ENCODE peak calls at places on chromosomes 3 and 15, in six cellular contexts. M is iPS DF 6.9; X is upper lobe of left lung; Z is psoas muscle; W is naive thymus-derived CD4-positive, alpha-beta T cell; J is hepatocyte. T is an unnamed sample. For H3K36me3 and H3K27me3, the result is how much of the 10 kb centered on the place peaks cover.

GRCh38 chr15:78406016-78406590 is 31.9 kb upstream of the IREB2 start:
- DNase-seq in M (no peak), X (no peak), Z (no peak), W (no peak), J (no peak), T (no peak)

GRCh38 chr3:37985637-37986320 is 4.8 kb upstream of the VILL start:
- DNase-seq in M (no peak), X (peak), Z (no peak), W (no peak), J (no peak), T (peak)

GRCh38 chr3:179236676-179237301 is 14.1 kb downstream of the KCNMB3 start:
- DNase-seq in M (no peak), X (no peak), Z (no peak), W (no peak), J (no peak), T (no peak)

GRCh38 chr3:55571913-55572312 is 84.8 kb upstream of the WNT5A start:
- DNase-seq in M (peak), X (peak), Z (peak), W (no peak), J (peak), T (peak)

GRCh38 chr15:49718234-49718633 is 97.4 kb downstream of the DTWD1 start:
- DNase-seq in M (no peak), X (no peak), Z (no peak), W (no peak), J (no peak), T (no peak)

GRCh38 chr3:55486101-55486856 is 827 bp downstream of the WNT5A start:
- DNase-seq in M (no peak), X (peak), Z (peak), W (no peak), J (peak), T (peak)

GRCh38 chr3:52093751-52094525 is 37.6 kb upstream of the DUSP7 start:
- DNase-seq in M (no peak), X (no peak), Z (no peak), W (no peak), J (no peak), T (no peak)

GRCh38 chr15:38863381-38863780 is 298.8 kb upstream of the RASGRP1 start:
- DNase-seq in M (no peak), X (no peak), Z (no peak), W (no peak), J (no peak), T (no peak)

GRCh38 chr3:61919371-61919770 is 358.0 kb downstream of the PTPRG start:
- DNase-seq in M (no peak), X (no peak), Z (no peak), W (no peak), J (no peak), T (no peak)

GRCh38 chr15:85047271-85047948 is 65.8 kb downstream of the PDE8A start:
- DNase-seq in M (no peak), X (peak), Z (no peak), W (no peak), J (peak), T (no peak)

GRCh38 chr15:39736646-39737550 is 45.7 kb downstream of the FSIP1 start:
- DNase-seq in M (no peak), X (no peak), Z (peak), W (no peak), J (no peak), T (no peak)

GRCh38 chr15:78718257-78718656 is 77.2 kb upstream of the CHRNB4 start:
- DNase-seq in M (no peak), X (no peak), Z (no peak), W (no peak), J (no peak), T (no peak)

GRCh38 chr3:52250122-52250521 is 4.6 kb downstream of the PPM1M start:
- DNase-seq in M (no peak), X (no peak), Z (no peak), W (no peak), J (no peak), T (no peak)

GRCh38 chr15:67110958-67111864 is 45.8 kb downstream of the SMAD3 start:
- DNase-seq in M (no peak), X (no peak), Z (no peak), W (no peak), J (no peak), T (no peak)

GRCh38 chr15:92071030-92071644 is 217.6 kb downstream of the SLCO3A1 start:
- DNase-seq in M (no peak), X (peak), Z (no peak), W (no peak), J (no peak), T (no peak)

GRCh38 chr3:182370949-182371348 is 422.4 kb upstream of the ATP11B start:
- DNase-seq in M (no peak), X (no peak), Z (no peak), W (no peak), J (no peak), T (no peak)

GRCh38 chr3:42183991-42184621 is 81.9 kb downstream of the CCK start:
- DNase-seq in M (no peak), X (no peak), Z (no peak), W (no peak), J (no peak), T (no peak)

GRCh38 chr3:113441051-113441770 is at the start of gene CFAP44:
- DNase-seq in M (peak), X (peak), Z (peak), W (peak), J (peak), T (peak)
- H3K4me3 ChIP-seq in M (peak), X (no peak), Z (peak), W (no peak), J (no peak), T (peak)

GRCh38 chr3:45497963-45498362 is 96.6 kb upstream of the LIMD1 start:
- DNase-seq in M (no peak), X (no peak), Z (no peak), W (peak), J (no peak), T (no peak)
- H3K36me3 ChIP-seq in M (under half), X (under half), Z (under half), W (under half), J (under half), T (under half)

GRCh38 chr3:96214941-96215340 is 599.5 kb upstream of the EPHA6 start:
- DNase-seq in M (no peak), X (no peak), Z (no peak), W (no peak), J (no peak), T (no peak)
- H3K27me3 ChIP-seq in M (under half), X (under half), Z (under half), W (under half), J (under half), T (under half)

GRCh38 chr3:146818301-146818700 is 213.2 kb upstream of the PLSCR5 start:
- DNase-seq in M (no peak), X (no peak), Z (no peak), W (no peak), J (no peak), T (no peak)
- H3K4me3 ChIP-seq in M (no peak), X (no peak), Z (no peak), W (no peak), J (no peak), T (no peak)

DNA sequence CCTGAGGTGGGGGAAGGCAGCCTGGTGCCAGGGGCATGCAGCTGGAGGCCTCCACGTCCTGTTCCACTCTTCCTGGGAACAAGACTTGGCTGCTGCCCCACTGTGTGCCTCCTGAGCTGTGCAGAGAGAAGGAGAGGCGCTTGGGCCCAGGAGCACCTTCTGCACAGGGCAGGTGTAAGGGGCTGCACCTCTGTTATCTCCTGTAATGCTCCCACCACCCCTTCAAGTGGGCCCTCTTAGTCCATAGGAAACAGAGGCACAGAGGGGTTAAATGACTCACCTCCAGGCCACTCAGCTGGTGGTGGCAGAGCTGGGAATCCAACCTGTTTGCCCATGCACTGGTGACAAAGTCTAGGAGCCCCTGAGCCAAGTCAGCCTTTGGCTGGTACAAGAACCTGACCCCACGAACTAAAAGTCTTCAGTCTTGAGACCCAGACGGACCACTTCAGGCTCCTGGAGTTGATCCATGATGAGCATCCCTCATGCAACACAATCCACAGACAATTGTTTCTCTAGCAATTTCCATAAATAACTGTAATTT is 93.2 kb downstream of the IQSEC1 start:
- DNase-seq in M (no peak), X (no peak), Z (no peak), W (no peak), J (no peak), T (no peak)
- H3K36me3 ChIP-seq in M (under half), X (under half), Z (under half), W (under half), J (under half), T (under half)

DNA sequence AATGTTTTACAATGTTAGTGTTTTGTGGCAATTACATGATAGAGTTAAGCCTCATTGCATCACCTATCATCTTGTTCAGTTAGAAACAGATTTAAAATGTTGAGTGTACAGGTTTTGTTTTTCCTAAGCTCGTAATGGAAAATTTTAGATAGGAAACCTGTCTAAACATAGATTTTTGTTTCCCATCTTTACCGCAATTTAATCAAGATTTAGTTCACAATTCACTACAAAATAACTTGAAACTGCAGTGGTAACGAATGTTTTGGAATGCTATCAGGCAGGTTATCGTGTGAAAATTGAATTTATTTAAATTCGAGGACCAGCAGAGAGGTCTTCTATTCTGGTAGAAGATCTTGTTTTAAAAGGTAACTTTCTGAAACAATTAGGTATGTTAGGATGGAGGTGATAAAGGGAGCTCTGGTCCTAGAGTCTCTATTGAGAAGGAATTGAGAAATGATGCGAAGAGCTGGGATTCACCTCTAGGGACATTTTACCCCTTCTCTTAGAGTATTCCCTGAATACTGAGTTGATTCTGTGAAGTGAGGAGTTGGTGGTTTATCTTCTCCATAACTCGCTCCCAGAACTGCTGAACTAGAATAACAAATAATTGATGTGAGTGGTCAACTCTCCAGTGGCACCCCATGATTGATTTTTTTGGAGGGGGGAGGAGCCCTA is 1.4 kb downstream of the DOCK3 start:
- DNase-seq in M (no peak), X (no peak), Z (no peak), W (no peak), J (no peak), T (peak)
- H3K27me3 ChIP-seq in M (under half), X (under half), Z (under half), W (under half), J (half or more), T (under half)

DNA sequence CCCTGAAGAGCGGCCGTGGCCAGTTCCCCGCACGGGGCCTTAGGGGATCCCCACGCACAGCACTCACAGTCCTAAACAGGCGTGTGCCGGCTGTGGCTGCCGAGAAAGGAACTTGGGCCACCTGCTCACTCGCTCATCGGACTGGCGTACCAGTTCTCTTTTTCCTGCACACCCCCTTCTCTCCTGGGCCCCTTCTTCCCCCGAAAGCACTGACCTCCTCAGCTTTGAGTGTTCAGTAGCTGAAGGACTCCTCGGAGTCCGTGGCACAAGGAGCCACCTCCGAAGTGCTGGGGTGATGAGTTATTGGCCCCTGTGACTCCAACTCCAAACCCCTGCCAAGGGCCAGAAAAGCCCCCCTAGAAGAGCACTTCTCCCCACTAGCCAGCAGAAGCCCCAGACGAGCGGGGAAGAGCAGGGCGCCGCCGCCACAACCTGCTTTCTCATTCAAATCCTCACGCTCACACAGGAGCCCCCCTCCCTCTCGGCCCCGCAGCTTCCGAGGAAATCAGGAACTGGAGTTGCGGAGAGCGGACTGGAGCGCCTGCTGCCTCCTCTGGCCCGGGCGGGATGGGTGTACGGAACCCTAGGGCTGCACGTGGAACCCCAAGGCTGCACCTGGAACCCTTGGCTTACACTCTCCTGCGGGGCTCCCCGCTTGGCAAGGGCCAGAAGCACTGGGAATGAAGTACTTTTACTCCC is at the start of gene PLCH1:
- DNase-seq in M (peak), X (peak), Z (peak), W (peak), J (peak), T (peak)
- H3K4me3 ChIP-seq in M (peak), X (peak), Z (peak), W (peak), J (peak), T (peak)

GRCh38 chr3:126154391-126155279 is 25.8 kb downstream of the ALDH1L1 start:
- DNase-seq in M (no peak), X (no peak), Z (no peak), W (no peak), J (peak), T (no peak)
- H3K36me3 ChIP-seq in M (under half), X (under half), Z (half or more), W (under half), J (under half), T (under half)

GRCh38 chr3:16533928-16534913 is 20.7 kb upstream of the RFTN1 start:
- DNase-seq in M (no peak), X (no peak), Z (no peak), W (no peak), J (no peak), T (no peak)
- H3K27me3 ChIP-seq in M (under half), X (under half), Z (under half), W (under half), J (under half), T (under half)